ENCODE peak calls at places on chromosome 14, in ten cellular contexts. One of them, this sample, is unnamed.

GRCh38 chr14:35285168-35285990 is 6.8 kb upstream of the PSMA6 start:
- DNase-seq in Panc1: no peak
- DNase-seq in EH: peak
- DNase-seq in renal cortical epithelial cell: no peak
- DNase-seq in GM03348: no peak
- DNase-seq in suprapubic skin: no peak
- DNase-seq in GM13976: peak
- DNase-seq in T47D: no peak
- DNase-seq in foreskin fibroblast: peak
- DNase-seq in neural progenitor cell: no peak
- DNase-seq in this sample: peak

GRCh38 chr14:24705840-24706239 is 71.8 kb upstream of the GZMB start:
- DNase-seq in Panc1: no peak
- DNase-seq in EH: no peak
- DNase-seq in renal cortical epithelial cell: no peak
- DNase-seq in GM03348: no peak
- DNase-seq in suprapubic skin: no peak
- DNase-seq in GM13976: peak
- DNase-seq in T47D: no peak
- DNase-seq in foreskin fibroblast: no peak
- DNase-seq in neural progenitor cell: no peak
- DNase-seq in this sample: no peak

GRCh38 chr14:35342160-35343010 is 50.2 kb downstream of the PSMA6 start:
- DNase-seq in Panc1: no peak
- DNase-seq in EH: peak
- DNase-seq in renal cortical epithelial cell: no peak
- DNase-seq in GM03348: peak
- DNase-seq in suprapubic skin: no peak
- DNase-seq in GM13976: no peak
- DNase-seq in T47D: peak
- DNase-seq in foreskin fibroblast: peak
- DNase-seq in neural progenitor cell: no peak
- DNase-seq in this sample: peak

GRCh38 chr14:22190411-22191191 is 398.4 kb downstream of the DAD1 start:
- DNase-seq in Panc1: no peak
- DNase-seq in EH: peak
- DNase-seq in renal cortical epithelial cell: peak
- DNase-seq in GM03348: no peak
- DNase-seq in suprapubic skin: no peak
- DNase-seq in GM13976: no peak
- DNase-seq in T47D: no peak
- DNase-seq in foreskin fibroblast: no peak
- DNase-seq in neural progenitor cell: no peak
- DNase-seq in this sample: peak

GRCh38 chr14:74018029-74018703 is 922 bp downstream of the ENTPD5 start:
- DNase-seq in Panc1: no peak
- DNase-seq in EH: peak
- DNase-seq in renal cortical epithelial cell: peak
- DNase-seq in GM03348: peak
- DNase-seq in suprapubic skin: no peak
- DNase-seq in GM13976: peak
- DNase-seq in T47D: peak
- DNase-seq in foreskin fibroblast: peak
- DNase-seq in neural progenitor cell: no peak
- DNase-seq in this sample: peak

GRCh38 chr14:36718216-36718615 is 56.6 kb downstream of the PAX9 start:
- DNase-seq in Panc1: no peak
- DNase-seq in EH: no peak
- DNase-seq in renal cortical epithelial cell: no peak
- DNase-seq in GM03348: no peak
- DNase-seq in suprapubic skin: no peak
- DNase-seq in GM13976: no peak
- DNase-seq in T47D: no peak
- DNase-seq in foreskin fibroblast: no peak
- DNase-seq in neural progenitor cell: no peak
- DNase-seq in this sample: no peak

GRCh38 chr14:51529731-51530130 is 122.0 kb upstream of the FRMD6 start:
- DNase-seq in Panc1: no peak
- DNase-seq in EH: no peak
- DNase-seq in renal cortical epithelial cell: peak
- DNase-seq in GM03348: no peak
- DNase-seq in suprapubic skin: no peak
- DNase-seq in GM13976: no peak
- DNase-seq in T47D: no peak
- DNase-seq in foreskin fibroblast: no peak
- DNase-seq in neural progenitor cell: no peak
- DNase-seq in this sample: no peak

GRCh38 chr14:65637780-65638179 is 225.2 kb downstream of the FUT8 start:
- DNase-seq in Panc1: no peak
- DNase-seq in EH: no peak
- DNase-seq in renal cortical epithelial cell: peak
- DNase-seq in GM03348: no peak
- DNase-seq in suprapubic skin: no peak
- DNase-seq in GM13976: peak
- DNase-seq in T47D: no peak
- DNase-seq in foreskin fibroblast: no peak
- DNase-seq in neural progenitor cell: no peak
- DNase-seq in this sample: peak

GRCh38 chr14:63692309-63693020 is 35.4 kb downstream of the SGPP1 start:
- DNase-seq in Panc1: no peak
- DNase-seq in EH: peak
- DNase-seq in renal cortical epithelial cell: no peak
- DNase-seq in GM03348: peak
- DNase-seq in suprapubic skin: no peak
- DNase-seq in GM13976: no peak
- DNase-seq in T47D: no peak
- DNase-seq in foreskin fibroblast: no peak
- DNase-seq in neural progenitor cell: no peak
- DNase-seq in this sample: no peak

GRCh38 chr14:70645892-70646291 is 4.2 kb downstream of the TTC9 start:
- DNase-seq in Panc1: no peak
- DNase-seq in EH: no peak
- DNase-seq in renal cortical epithelial cell: no peak
- DNase-seq in GM03348: no peak
- DNase-seq in suprapubic skin: no peak
- DNase-seq in GM13976: no peak
- DNase-seq in T47D: no peak
- DNase-seq in foreskin fibroblast: no peak
- DNase-seq in neural progenitor cell: no peak
- DNase-seq in this sample: no peak

GRCh38 chr14:83347874-83348273 is 1814.2 kb upstream of the SEL1L start:
- DNase-seq in Panc1: no peak
- DNase-seq in EH: no peak
- DNase-seq in renal cortical epithelial cell: no peak
- DNase-seq in GM03348: peak
- DNase-seq in suprapubic skin: no peak
- DNase-seq in GM13976: no peak
- DNase-seq in T47D: no peak
- DNase-seq in foreskin fibroblast: no peak
- DNase-seq in neural progenitor cell: no peak
- DNase-seq in this sample: no peak

GRCh38 chr14:48536318-48536717 is 860.9 kb upstream of the MDGA2 start:
- DNase-seq in Panc1: no peak
- DNase-seq in EH: no peak
- DNase-seq in renal cortical epithelial cell: no peak
- DNase-seq in GM03348: no peak
- DNase-seq in suprapubic skin: no peak
- DNase-seq in GM13976: no peak
- DNase-seq in T47D: peak
- DNase-seq in foreskin fibroblast: no peak
- DNase-seq in neural progenitor cell: peak
- DNase-seq in this sample: peak

GRCh38 chr14:29529418-29529817 is 398.2 kb downstream of the PRKD1 start:
- DNase-seq in Panc1: no peak
- DNase-seq in EH: peak
- DNase-seq in renal cortical epithelial cell: no peak
- DNase-seq in GM03348: no peak
- DNase-seq in suprapubic skin: no peak
- DNase-seq in GM13976: no peak
- DNase-seq in T47D: no peak
- DNase-seq in foreskin fibroblast: no peak
- DNase-seq in neural progenitor cell: peak
- DNase-seq in this sample: no peak

GRCh38 chr14:100866666-100867630 is 36.6 kb downstream of the RTL1 start:
- DNase-seq in Panc1: no peak
- DNase-seq in EH: no peak
- DNase-seq in renal cortical epithelial cell: no peak
- DNase-seq in GM03348: no peak
- DNase-seq in suprapubic skin: peak
- DNase-seq in GM13976: no peak
- DNase-seq in T47D: no peak
- DNase-seq in foreskin fibroblast: no peak
- DNase-seq in neural progenitor cell: no peak
- DNase-seq in this sample: no peak

GRCh38 chr14:93332032-93332852 is 594 bp downstream of the BTBD7 start:
- DNase-seq in Panc1: no peak
- DNase-seq in EH: peak
- DNase-seq in renal cortical epithelial cell: no peak
- DNase-seq in GM03348: peak
- DNase-seq in suprapubic skin: no peak
- DNase-seq in GM13976: peak
- DNase-seq in T47D: peak
- DNase-seq in foreskin fibroblast: peak
- DNase-seq in neural progenitor cell: peak
- DNase-seq in this sample: peak

GRCh38 chr14:75675265-75675960 is 14.4 kb downstream of the TTLL5 start:
- DNase-seq in Panc1: no peak
- DNase-seq in EH: no peak
- DNase-seq in renal cortical epithelial cell: peak
- DNase-seq in GM03348: no peak
- DNase-seq in suprapubic skin: no peak
- DNase-seq in GM13976: no peak
- DNase-seq in T47D: no peak
- DNase-seq in foreskin fibroblast: no peak
- DNase-seq in neural progenitor cell: peak
- DNase-seq in this sample: no peak

GRCh38 chr14:70622111-70622712 is 19.5 kb upstream of the TTC9 start:
- DNase-seq in Panc1: no peak
- DNase-seq in EH: peak
- DNase-seq in renal cortical epithelial cell: peak
- DNase-seq in GM03348: peak
- DNase-seq in suprapubic skin: no peak
- DNase-seq in GM13976: peak
- DNase-seq in T47D: peak
- DNase-seq in foreskin fibroblast: peak
- DNase-seq in neural progenitor cell: peak
- DNase-seq in this sample: peak

GRCh38 chr14:97446087-97446486 is 648.9 kb downstream of the VRK1 start:
- DNase-seq in Panc1: no peak
- DNase-seq in EH: no peak
- DNase-seq in renal cortical epithelial cell: no peak
- DNase-seq in GM03348: no peak
- DNase-seq in suprapubic skin: no peak
- DNase-seq in GM13976: no peak
- DNase-seq in T47D: no peak
- DNase-seq in foreskin fibroblast: no peak
- DNase-seq in neural progenitor cell: no peak
- DNase-seq in this sample: no peak

GRCh38 chr14:63551338-63551737 is 8.2 kb upstream of the PPP2R5E start:
- DNase-seq in Panc1: no peak
- DNase-seq in EH: peak
- DNase-seq in renal cortical epithelial cell: peak
- DNase-seq in GM03348: peak
- DNase-seq in suprapubic skin: no peak
- DNase-seq in GM13976: no peak
- DNase-seq in T47D: no peak
- DNase-seq in foreskin fibroblast: peak
- DNase-seq in neural progenitor cell: no peak
- DNase-seq in this sample: peak

GRCh38 chr14:101687756-101688546 is 73.6 kb upstream of the PPP2R5C start:
- DNase-seq in Panc1: no peak
- DNase-seq in EH: no peak
- DNase-seq in renal cortical epithelial cell: no peak
- DNase-seq in GM03348: no peak
- DNase-seq in suprapubic skin: no peak
- DNase-seq in GM13976: no peak
- DNase-seq in T47D: no peak
- DNase-seq in foreskin fibroblast: no peak
- DNase-seq in neural progenitor cell: no peak
- DNase-seq in this sample: no peak

GRCh38 chr14:101313268-101313667 is 248.0 kb upstream of the DIO3 start:
- DNase-seq in Panc1: no peak
- DNase-seq in EH: no peak
- DNase-seq in renal cortical epithelial cell: no peak
- DNase-seq in GM03348: no peak
- DNase-seq in suprapubic skin: no peak
- DNase-seq in GM13976: no peak
- DNase-seq in T47D: no peak
- DNase-seq in foreskin fibroblast: no peak
- DNase-seq in neural progenitor cell: peak
- DNase-seq in this sample: no peak

GRCh38 chr14:26984318-26985177 is 386.7 kb upstream of the NOVA1 start:
- DNase-seq in Panc1: peak
- DNase-seq in EH: peak
- DNase-seq in renal cortical epithelial cell: peak
- DNase-seq in GM03348: peak
- DNase-seq in suprapubic skin: no peak
- DNase-seq in GM13976: no peak
- DNase-seq in T47D: peak
- DNase-seq in foreskin fibroblast: peak
- DNase-seq in neural progenitor cell: peak
- DNase-seq in this sample: peak

GRCh38 chr14:44453433-44454171 is 53.5 kb downstream of the FSCB start:
- DNase-seq in Panc1: no peak
- DNase-seq in EH: no peak
- DNase-seq in renal cortical epithelial cell: no peak
- DNase-seq in GM03348: no peak
- DNase-seq in suprapubic skin: no peak
- DNase-seq in GM13976: no peak
- DNase-seq in T47D: peak
- DNase-seq in foreskin fibroblast: no peak
- DNase-seq in neural progenitor cell: no peak
- DNase-seq in this sample: no peak

GRCh38 chr14:38481939-38482678 is 226.2 kb upstream of the CLEC14A start:
- DNase-seq in Panc1: no peak
- DNase-seq in EH: peak
- DNase-seq in renal cortical epithelial cell: peak
- DNase-seq in GM03348: peak
- DNase-seq in suprapubic skin: no peak
- DNase-seq in GM13976: no peak
- DNase-seq in T47D: peak
- DNase-seq in foreskin fibroblast: peak
- DNase-seq in neural progenitor cell: no peak
- DNase-seq in this sample: peak

GRCh38 chr14:100871234-100872186 is 32.0 kb downstream of the RTL1 start:
- DNase-seq in Panc1: no peak
- DNase-seq in EH: peak
- DNase-seq in renal cortical epithelial cell: no peak
- DNase-seq in GM03348: peak
- DNase-seq in suprapubic skin: peak
- DNase-seq in GM13976: no peak
- DNase-seq in T47D: peak
- DNase-seq in foreskin fibroblast: peak
- DNase-seq in neural progenitor cell: no peak
- DNase-seq in this sample: peak

GRCh38 chr14:31294736-31295398 is 87.3 kb upstream of the HECTD1 start:
- DNase-seq in Panc1: no peak
- DNase-seq in EH: peak
- DNase-seq in renal cortical epithelial cell: no peak
- DNase-seq in GM03348: no peak
- DNase-seq in suprapubic skin: no peak
- DNase-seq in GM13976: no peak
- DNase-seq in T47D: no peak
- DNase-seq in foreskin fibroblast: no peak
- DNase-seq in neural progenitor cell: no peak
- DNase-seq in this sample: no peak

GRCh38 chr14:90569201-90569600 is 172.4 kb downstream of the CALM1 start:
- DNase-seq in Panc1: no peak
- DNase-seq in EH: no peak
- DNase-seq in renal cortical epithelial cell: no peak
- DNase-seq in GM03348: no peak
- DNase-seq in suprapubic skin: no peak
- DNase-seq in GM13976: no peak
- DNase-seq in T47D: no peak
- DNase-seq in foreskin fibroblast: no peak
- DNase-seq in neural progenitor cell: no peak
- DNase-seq in this sample: no peak

GRCh38 chr14:97401714-97402113 is 604.5 kb downstream of the VRK1 start:
- DNase-seq in Panc1: no peak
- DNase-seq in EH: no peak
- DNase-seq in renal cortical epithelial cell: no peak
- DNase-seq in GM03348: no peak
- DNase-seq in suprapubic skin: no peak
- DNase-seq in GM13976: no peak
- DNase-seq in T47D: no peak
- DNase-seq in foreskin fibroblast: no peak
- DNase-seq in neural progenitor cell: no peak
- DNase-seq in this sample: no peak

This sample was measured in M059J.